ENCODE peak calls at places on chromosomes 16 and 17, in seven cellular contexts. N is iris pigment epithelial cell, L is PC-3, M is NCI-H1930, C is lower leg skin, A is fibroblast of pulmonary artery, G is ovary. V is an unnamed sample.

GRCh38 chr16:57594531-57595031 is 33.8 kb upstream of the ADGRG1 start:
- DNase-seq in N (no peak), L (no peak), M (no peak), C (no peak), A (no peak), G (no peak), V (no peak)

GRCh38 chr17:77735341-77736206 is 222.9 kb upstream of the TNRC6C start:
- DNase-seq in N (no peak), L (no peak), M (no peak), C (peak), A (peak), G (peak), V (peak)

GRCh38 chr16:19114359-19115147 is 789 bp downstream of the ITPRIPL2 start:
- DNase-seq in N (peak), L (peak), M (no peak), C (peak), A (peak), G (peak), V (peak)

GRCh38 chr17:67109111-67109510 is 64.8 kb downstream of the CACNG1 start:
- DNase-seq in N (no peak), L (no peak), M (no peak), C (no peak), A (no peak), G (no peak), V (no peak)

GRCh38 chr16:71564377-71564967 is 12.4 kb downstream of the TAT start:
- DNase-seq in N (no peak), L (peak), M (no peak), C (no peak), A (no peak), G (peak), V (no peak)

GRCh38 chr17:63039899-63040602 is 74.0 kb downstream of the TANC2 start:
- DNase-seq in N (peak), L (peak), M (peak), C (no peak), A (peak), G (no peak), V (peak)

GRCh38 chr17:2087597-2088211 is 32.8 kb downstream of the HIC1 start:
- DNase-seq in N (no peak), L (no peak), M (no peak), C (no peak), A (peak), G (no peak), V (peak)

GRCh38 chr17:77317091-77317519 is 176.3 kb downstream of the SEC14L1 start:
- DNase-seq in N (no peak), L (no peak), M (no peak), C (no peak), A (no peak), G (no peak), V (peak)

GRCh38 chr16:81280393-81280792 is 34.4 kb upstream of the GAN start:
- DNase-seq in N (peak), L (peak), M (no peak), C (no peak), A (peak), G (no peak), V (peak)

GRCh38 chr16:60151987-60152386 is 1417.9 kb upstream of the GOT2 start:
- DNase-seq in N (no peak), L (peak), M (no peak), C (no peak), A (no peak), G (no peak), V (no peak)

GRCh38 chr16:3076577-3076976 is 11.1 kb downstream of the IL32 start:
- DNase-seq in N (no peak), L (no peak), M (no peak), C (no peak), A (no peak), G (no peak), V (no peak)

GRCh38 chr16:52906271-52906670 is 146.4 kb downstream of the CHD9NB start:
- DNase-seq in N (no peak), L (peak), M (no peak), C (no peak), A (no peak), G (no peak), V (no peak)

GRCh38 chr16:10871157-10871991 is 5.6 kb upstream of the CIITA start:
- DNase-seq in N (peak), L (peak), M (no peak), C (no peak), A (peak), G (no peak), V (peak)

GRCh38 chr17:27456681-27457404 is 595 bp downstream of the KSR1 start:
- DNase-seq in N (no peak), L (no peak), M (peak), C (no peak), A (no peak), G (peak), V (no peak)

GRCh38 chr16:79192904-79193303 is 407.6 kb downstream of the MAF start:
- DNase-seq in N (no peak), L (no peak), M (no peak), C (no peak), A (no peak), G (no peak), V (no peak)

GRCh38 chr16:83744521-83744981 is 63.2 kb upstream of the HSBP1 start:
- DNase-seq in N (peak), L (peak), M (no peak), C (peak), A (no peak), G (no peak), V (peak)

GRCh38 chr17:77909816-77910215 is 48.7 kb upstream of the TNRC6C start:
- DNase-seq in N (no peak), L (no peak), M (no peak), C (no peak), A (no peak), G (no peak), V (no peak)

GRCh38 chr16:11300560-11300892 is 19.4 kb upstream of the PRM1 start:
- DNase-seq in N (no peak), L (no peak), M (no peak), C (no peak), A (no peak), G (no peak), V (no peak)

GRCh38 chr17:65723356-65723928 is 162.0 kb upstream of the AXIN2 start:
- DNase-seq in N (peak), L (peak), M (no peak), C (no peak), A (peak), G (no peak), V (peak)

GRCh38 chr17:39754958-39755549 is 17.3 kb downstream of the GRB7 start:
- DNase-seq in N (no peak), L (no peak), M (no peak), C (no peak), A (no peak), G (peak), V (no peak)

GRCh38 chr16:79658301-79659001 is 57.9 kb upstream of the MAF start:
- DNase-seq in N (peak), L (peak), M (no peak), C (peak), A (peak), G (no peak), V (peak)

GRCh38 chr16:3175157-3176153 is 12.5 kb upstream of the OR1F1 start:
- DNase-seq in N (peak), L (peak), M (peak), C (no peak), A (no peak), G (no peak), V (peak)

GRCh38 chr17:81090361-81091133 is 55.6 kb downstream of the BAIAP2 start:
- DNase-seq in N (no peak), L (peak), M (no peak), C (peak), A (peak), G (no peak), V (no peak)

GRCh38 chr16:73010150-73010676 is 37.7 kb downstream of the ZFHX3 start:
- DNase-seq in N (no peak), L (peak), M (no peak), C (no peak), A (no peak), G (no peak), V (no peak)

GRCh38 chr17:54662978-54663876 is 237.4 kb upstream of the TOM1L1 start:
- DNase-seq in N (no peak), L (no peak), M (no peak), C (no peak), A (no peak), G (no peak), V (no peak)

GRCh38 chr17:74840989-74841666 is 18.6 kb downstream of the GRIN2C start:
- DNase-seq in N (peak), L (no peak), M (no peak), C (peak), A (peak), G (peak), V (peak)

GRCh38 chr17:13004336-13004735 is 13.5 kb downstream of the ELAC2 start:
- DNase-seq in N (no peak), L (peak), M (no peak), C (no peak), A (no peak), G (no peak), V (no peak)

GRCh38 chr17:73770115-73770848 is 126.0 kb upstream of the SDK2 start:
- DNase-seq in N (peak), L (peak), M (no peak), C (peak), A (peak), G (peak), V (peak)

GRCh38 chr17:56185491-56185890 is 32.2 kb downstream of the ANKFN1 start:
- DNase-seq in N (peak), L (no peak), M (no peak), C (no peak), A (peak), G (no peak), V (peak)

GRCh38 chr16:4733747-4734062 is 366 bp downstream of the ANKS3 start:
- DNase-seq in N (no peak), L (no peak), M (no peak), C (no peak), A (no peak), G (no peak), V (no peak)

GRCh38 chr16:46885960-46886763 is 2.0 kb downstream of the GPT2 start:
- DNase-seq in N (peak), L (no peak), M (no peak), C (no peak), A (peak), G (no peak), V (peak)

GRCh38 chr16:11675561-11676511 is 7.6 kb downstream of the SNN start:
- DNase-seq in N (no peak), L (no peak), M (no peak), C (no peak), A (no peak), G (no peak), V (no peak)